ENCODE peak calls at places on chromosome 7, in ten cellular contexts. U, C, Y, A, Q, N, S, X, K and R are unnamed samples.

GRCh38 chr7:70586822-70587221 is 545.1 kb upstream of the GALNT17 start:
- DNase-seq in U (no peak), C (no peak), Y (no peak), A (peak; percentile 23), Q (no peak), N (no peak), S (no peak), X (no peak), K (no peak), R (no peak)

GRCh38 chr7:121714559-121715303 is 158.2 kb upstream of the PTPRZ1 start:
- DNase-seq in U (no peak), C (no peak), Y (no peak), A (no peak), Q (peak; percentile 85), N (no peak), S (no peak), X (no peak), K (no peak), R (no peak)

GRCh38 chr7:1679326-1679965 is 9.4 kb downstream of the ELFN1 start:
- DNase-seq in U (no peak), C (no peak), Y (no peak), A (no peak), Q (peak; percentile 3), N (no peak), S (no peak), X (no peak), K (no peak), R (no peak)

GRCh38 chr7:30162622-30163124 is 27.9 kb downstream of the MTURN start:
- DNase-seq in U (peak; percentile 51), C (no peak), Y (no peak), A (no peak), Q (no peak), N (no peak), S (peak; percentile 55), X (no peak), K (peak; percentile 82), R (peak; percentile 56)

GRCh38 chr7:24587853-24588252 is 14.6 kb downstream of the PALS2 start:
- DNase-seq in U (peak; percentile 22), C (peak; percentile 50), Y (peak; percentile 26), A (no peak), Q (no peak), N (no peak), S (no peak), X (no peak), K (peak; percentile 37), R (peak; percentile 50)

GRCh38 chr7:157564518-157565177 is 227.8 kb downstream of the DNAJB6 start:
- DNase-seq in U (peak; percentile 98), C (no peak), Y (no peak), A (no peak), Q (no peak), N (no peak), S (no peak), X (no peak), K (peak; percentile 27), R (no peak)

GRCh38 chr7:88090671-88091070 is 129.2 kb downstream of the SRI start:
- DNase-seq in U (no peak), C (no peak), Y (no peak), A (no peak), Q (no peak), N (no peak), S (no peak), X (no peak), K (no peak), R (no peak)

GRCh38 chr7:150962743-150963399 is 15.2 kb downstream of the KCNH2 start:
- DNase-seq in U (no peak), C (peak; percentile 48), Y (peak; percentile 55), A (no peak), Q (peak; percentile 76), N (peak; percentile 53), S (no peak), X (peak; percentile 23), K (peak; percentile 48), R (peak; percentile 57)

GRCh38 chr7:85381212-85381611 is 194.4 kb upstream of the SEMA3D start:
- DNase-seq in U (no peak), C (no peak), Y (no peak), A (no peak), Q (no peak), N (no peak), S (no peak), X (no peak), K (no peak), R (no peak)

GRCh38 chr7:27102578-27103442 is at the start of gene HOXA2:
- DNase-seq in U (no peak), C (no peak), Y (no peak), A (no peak), Q (no peak), N (no peak), S (no peak), X (no peak), K (no peak), R (no peak)

GRCh38 chr7:66308411-66308810 is 103.3 kb downstream of the TPST1 start:
- DNase-seq in U (no peak), C (no peak), Y (no peak), A (no peak), Q (no peak), N (no peak), S (no peak), X (no peak), K (no peak), R (no peak)

GRCh38 chr7:144787127-144787526 is 48.7 kb downstream of the TPK1 start:
- DNase-seq in U (no peak), C (no peak), Y (no peak), A (no peak), Q (no peak), N (no peak), S (no peak), X (no peak), K (no peak), R (peak; percentile 51)

GRCh38 chr7:82230826-82231581 is 212.6 kb downstream of the CACNA2D1 start:
- DNase-seq in U (no peak), C (no peak), Y (no peak), A (no peak), Q (no peak), N (no peak), S (no peak), X (no peak), K (no peak), R (no peak)

GRCh38 chr7:80087051-80087767 is 47.4 kb upstream of the GNAI1 start:
- DNase-seq in U (peak; percentile 43), C (no peak), Y (no peak), A (no peak), Q (no peak), N (no peak), S (peak; percentile 8), X (no peak), K (peak; percentile 36), R (no peak)

GRCh38 chr7:37377231-37377630 is 71.4 kb downstream of the ELMO1 start:
- DNase-seq in U (no peak), C (no peak), Y (no peak), A (no peak), Q (no peak), N (no peak), S (no peak), X (no peak), K (no peak), R (no peak)

GRCh38 chr7:150322114-150322832 is 882 bp upstream of the LRRC61 start:
- DNase-seq in U (no peak), C (peak; percentile 17), Y (no peak), A (no peak), Q (no peak), N (peak; percentile 67), S (no peak), X (no peak), K (no peak), R (peak; percentile 73)

GRCh38 chr7:105352018-105352612 is 36.6 kb downstream of the SRPK2 start:
- DNase-seq in U (peak; percentile 85), C (peak; percentile 58), Y (peak; percentile 7), A (peak; percentile 93), Q (peak; percentile 39), N (peak; percentile 11), S (peak; percentile 63), X (peak; percentile 10), K (peak; percentile 81), R (peak; percentile 38)

GRCh38 chr7:150356265-150356897 is 12.2 kb upstream of the REPIN1 start:
- DNase-seq in U (no peak), C (peak; percentile 21), Y (no peak), A (no peak), Q (no peak), N (no peak), S (peak; percentile 24), X (no peak), K (peak; percentile 49), R (peak; percentile 68)

GRCh38 chr7:158531661-158532060 is 56.0 kb downstream of the PTPRN2 start:
- DNase-seq in U (no peak), C (no peak), Y (no peak), A (no peak), Q (no peak), N (no peak), S (no peak), X (no peak), K (no peak), R (no peak)

GRCh38 chr7:5284304-5285281 is 1.9 kb downstream of the SLC29A4 start:
- DNase-seq in U (peak; percentile 16), C (no peak), Y (no peak), A (no peak), Q (peak; percentile 89), N (peak; percentile 16), S (peak; percentile 17), X (no peak), K (peak; percentile 49), R (peak; percentile 71)

GRCh38 chr7:35386816-35387429 is 133.0 kb upstream of the TBX20 start:
- DNase-seq in U (no peak), C (no peak), Y (no peak), A (no peak), Q (peak; percentile 25), N (no peak), S (no peak), X (no peak), K (no peak), R (no peak)

GRCh38 chr7:157461805-157462771 is 125.3 kb downstream of the DNAJB6 start:
- DNase-seq in U (no peak), C (no peak), Y (no peak), A (no peak), Q (no peak), N (no peak), S (no peak), X (no peak), K (no peak), R (no peak)

GRCh38 chr7:149713061-149713730 is 60.2 kb downstream of the ZNF467 start:
- DNase-seq in U (no peak), C (no peak), Y (no peak), A (no peak), Q (no peak), N (no peak), S (no peak), X (no peak), K (no peak), R (no peak)

GRCh38 chr7:129308047-129308446 is 83.2 kb downstream of the AHCYL2 start:
- DNase-seq in U (no peak), C (no peak), Y (no peak), A (no peak), Q (no peak), N (no peak), S (no peak), X (no peak), K (peak; percentile 18), R (no peak)

GRCh38 chr7:5695037-5695708 is 86.3 kb downstream of the RNF216 start:
- DNase-seq in U (peak; percentile 97), C (peak; percentile 42), Y (peak; percentile 53), A (peak; percentile 71), Q (peak; percentile 49), N (peak; percentile 57), S (peak; percentile 43), X (peak; percentile 61), K (peak; percentile 81), R (peak; percentile 38)

GRCh38 chr7:134819401-134819800 is 40.0 kb downstream of the CALD1 start:
- DNase-seq in U (no peak), C (no peak), Y (no peak), A (no peak), Q (no peak), N (no peak), S (no peak), X (no peak), K (no peak), R (no peak)

GRCh38 chr7:101681170-101682007 is 52.3 kb upstream of the MYL10 start:
- DNase-seq in U (peak; percentile 98), C (no peak), Y (no peak), A (peak; percentile 86), Q (peak; percentile 66), N (no peak), S (peak; percentile 99), X (peak; percentile 71), K (peak; percentile 84), R (peak; percentile 96)

GRCh38 chr7:88075216-88075615 is 141.2 kb downstream of the ADAM22 start:
- DNase-seq in U (no peak), C (no peak), Y (no peak), A (no peak), Q (no peak), N (no peak), S (no peak), X (no peak), K (no peak), R (no peak)